ENCODE peak calls at places on chromosomes 6 and 20, in seven cellular contexts. One of them, this sample, is unnamed.

GRCh38 chr6:29941476-29941875 is 856 bp upstream of the HLA-A start:
- DNase-seq in trophoblast cell: no peak
- DNase-seq in mesendoderm: no peak
- DNase-seq in H9: no peak
- DNase-seq in neuronal stem cell: no peak
- DNase-seq in IMR-90: peak
- DNase-seq in H1: no peak
- DNase-seq in this sample: peak

GRCh38 chr20:48697845-48698491 is 129.8 kb downstream of the PREX1 start:
- DNase-seq in H9: no peak
- DNase-seq in trophoblast cell: peak
- DNase-seq in mesendoderm: no peak
- DNase-seq in neuronal stem cell: no peak
- DNase-seq in IMR-90: peak
- DNase-seq in H1: no peak
- DNase-seq in this sample: peak

GRCh38 chr6:134299236-134299635 is 18.7 kb downstream of the SGK1 start:
- DNase-seq in mesendoderm: no peak
- DNase-seq in H9: no peak
- DNase-seq in neuronal stem cell: no peak
- DNase-seq in trophoblast cell: no peak
- DNase-seq in IMR-90: peak
- DNase-seq in H1: no peak
- DNase-seq in this sample: peak

GRCh38 chr6:146909886-146910285 is 294.3 kb upstream of the STXBP5 start:
- DNase-seq in IMR-90: no peak
- DNase-seq in mesendoderm: no peak
- DNase-seq in H1: no peak
- DNase-seq in neuronal stem cell: no peak
- DNase-seq in H9: no peak
- DNase-seq in trophoblast cell: no peak
- DNase-seq in this sample: no peak

GRCh38 chr20:32109392-32110172 is at the start of gene TM9SF4:
- DNase-seq in IMR-90: peak
- DNase-seq in mesendoderm: peak
- DNase-seq in H1: peak
- DNase-seq in neuronal stem cell: peak
- DNase-seq in trophoblast cell: peak
- DNase-seq in H9: peak
- DNase-seq in this sample: peak

GRCh38 chr6:88840806-88841539 is 122.4 kb downstream of the RNGTT start:
- DNase-seq in H9: no peak
- DNase-seq in H1: no peak
- DNase-seq in trophoblast cell: no peak
- DNase-seq in IMR-90: peak
- DNase-seq in mesendoderm: no peak
- DNase-seq in neuronal stem cell: no peak
- DNase-seq in this sample: no peak

GRCh38 chr6:154605207-154605877 is 94.9 kb upstream of the CNKSR3 start:
- DNase-seq in H9: no peak
- DNase-seq in neuronal stem cell: no peak
- DNase-seq in mesendoderm: no peak
- DNase-seq in trophoblast cell: no peak
- DNase-seq in H1: no peak
- DNase-seq in IMR-90: no peak
- DNase-seq in this sample: no peak

GRCh38 chr6:122789078-122789861 is at the start of gene SMPDL3A:
- DNase-seq in mesendoderm: peak
- DNase-seq in H1: peak
- DNase-seq in H9: peak
- DNase-seq in IMR-90: peak
- DNase-seq in neuronal stem cell: peak
- DNase-seq in trophoblast cell: peak
- DNase-seq in this sample: peak

GRCh38 chr20:61844621-61845020 is 221.1 kb downstream of the TAF4 start:
- DNase-seq in H1: no peak
- DNase-seq in H9: no peak
- DNase-seq in IMR-90: no peak
- DNase-seq in trophoblast cell: no peak
- DNase-seq in neuronal stem cell: no peak
- DNase-seq in mesendoderm: no peak
- DNase-seq in this sample: no peak

GRCh38 chr6:33419580-33420492 is at the start of gene SYNGAP1:
- DNase-seq in neuronal stem cell: no peak
- DNase-seq in IMR-90: peak
- DNase-seq in H9: peak
- DNase-seq in mesendoderm: peak
- DNase-seq in trophoblast cell: no peak
- DNase-seq in H1: peak
- DNase-seq in this sample: peak

GRCh38 chr6:105793132-105793531 is 293.0 kb upstream of the PRDM1 start:
- DNase-seq in mesendoderm: peak
- DNase-seq in trophoblast cell: peak
- DNase-seq in neuronal stem cell: no peak
- DNase-seq in H9: no peak
- DNase-seq in IMR-90: no peak
- DNase-seq in H1: no peak
- DNase-seq in this sample: no peak

GRCh38 chr6:9398794-9399373 is 963.5 kb upstream of the SLC35B3 start:
- DNase-seq in H1: no peak
- DNase-seq in neuronal stem cell: no peak
- DNase-seq in IMR-90: no peak
- DNase-seq in mesendoderm: no peak
- DNase-seq in trophoblast cell: no peak
- DNase-seq in H9: no peak
- DNase-seq in this sample: no peak

GRCh38 chr6:75024796-75025195 is 181.1 kb downstream of the COL12A1 start:
- DNase-seq in trophoblast cell: no peak
- DNase-seq in mesendoderm: no peak
- DNase-seq in H9: no peak
- DNase-seq in IMR-90: peak
- DNase-seq in H1: no peak
- DNase-seq in neuronal stem cell: no peak
- DNase-seq in this sample: peak

GRCh38 chr20:17460119-17460518 is 71.1 kb downstream of the BFSP1 start:
- DNase-seq in IMR-90: no peak
- DNase-seq in H9: no peak
- DNase-seq in mesendoderm: no peak
- DNase-seq in neuronal stem cell: no peak
- DNase-seq in H1: peak
- DNase-seq in trophoblast cell: no peak
- DNase-seq in this sample: no peak

GRCh38 chr20:49698477-49698876 is 15.2 kb downstream of the B4GALT5 start:
- DNase-seq in mesendoderm: no peak
- DNase-seq in trophoblast cell: no peak
- DNase-seq in H1: no peak
- DNase-seq in IMR-90: no peak
- DNase-seq in neuronal stem cell: no peak
- DNase-seq in H9: no peak
- DNase-seq in this sample: no peak

GRCh38 chr6:53192590-53193232 is 44.1 kb upstream of the GCM1 start:
- DNase-seq in trophoblast cell: peak
- DNase-seq in neuronal stem cell: peak
- DNase-seq in IMR-90: no peak
- DNase-seq in H1: no peak
- DNase-seq in mesendoderm: peak
- DNase-seq in H9: peak
- DNase-seq in this sample: no peak

GRCh38 chr6:134416501-134417154 is 98.7 kb upstream of the SGK1 start:
- DNase-seq in trophoblast cell: no peak
- DNase-seq in mesendoderm: no peak
- DNase-seq in H1: no peak
- DNase-seq in IMR-90: peak
- DNase-seq in H9: no peak
- DNase-seq in neuronal stem cell: no peak
- DNase-seq in this sample: no peak

GRCh38 chr6:16414205-16414604 is 175.8 kb downstream of the GMPR start:
- DNase-seq in H9: no peak
- DNase-seq in mesendoderm: no peak
- DNase-seq in IMR-90: no peak
- DNase-seq in trophoblast cell: no peak
- DNase-seq in H1: no peak
- DNase-seq in neuronal stem cell: no peak
- DNase-seq in this sample: no peak

GRCh38 chr20:46126440-46127056 is 8.4 kb downstream of the CD40 start:
- DNase-seq in mesendoderm: no peak
- DNase-seq in trophoblast cell: no peak
- DNase-seq in H9: no peak
- DNase-seq in neuronal stem cell: no peak
- DNase-seq in H1: no peak
- DNase-seq in IMR-90: no peak
- DNase-seq in this sample: no peak

GRCh38 chr20:60931691-60932090 is 320.4 kb upstream of the CDH4 start:
- DNase-seq in mesendoderm: no peak
- DNase-seq in trophoblast cell: no peak
- DNase-seq in H9: no peak
- DNase-seq in H1: no peak
- DNase-seq in IMR-90: no peak
- DNase-seq in neuronal stem cell: no peak
- DNase-seq in this sample: no peak

GRCh38 chr6:116631379-116631990 is 15.2 kb downstream of the RSPH4A start:
- DNase-seq in mesendoderm: peak
- DNase-seq in H1: no peak
- DNase-seq in H9: peak
- DNase-seq in neuronal stem cell: no peak
- DNase-seq in IMR-90: no peak
- DNase-seq in trophoblast cell: peak
- DNase-seq in this sample: no peak

GRCh38 chr6:152380993-152381898 is 255.9 kb downstream of the SYNE1 start:
- DNase-seq in H1: no peak
- DNase-seq in IMR-90: peak
- DNase-seq in trophoblast cell: peak
- DNase-seq in neuronal stem cell: peak
- DNase-seq in H9: peak
- DNase-seq in mesendoderm: peak
- DNase-seq in this sample: peak

GRCh38 chr6:94350833-94351232 is 931.5 kb upstream of the EPHA7 start:
- DNase-seq in neuronal stem cell: no peak
- DNase-seq in H1: no peak
- DNase-seq in trophoblast cell: no peak
- DNase-seq in H9: no peak
- DNase-seq in mesendoderm: no peak
- DNase-seq in IMR-90: no peak
- DNase-seq in this sample: no peak

GRCh38 chr6:70391513-70391912 is 21.8 kb upstream of the FAM135A start:
- DNase-seq in H9: no peak
- DNase-seq in mesendoderm: no peak
- DNase-seq in IMR-90: no peak
- DNase-seq in trophoblast cell: no peak
- DNase-seq in H1: no peak
- DNase-seq in neuronal stem cell: no peak
- DNase-seq in this sample: no peak

GRCh38 chr20:59032713-59033059 is 551 bp upstream of the ATP5F1E start:
- DNase-seq in trophoblast cell: peak
- DNase-seq in H1: no peak
- DNase-seq in neuronal stem cell: no peak
- DNase-seq in H9: no peak
- DNase-seq in mesendoderm: peak
- DNase-seq in IMR-90: peak
- DNase-seq in this sample: peak

GRCh38 chr20:63352811-63353221 is 8.3 kb downstream of the CHRNA4 start:
- DNase-seq in H1: no peak
- DNase-seq in neuronal stem cell: no peak
- DNase-seq in mesendoderm: no peak
- DNase-seq in IMR-90: no peak
- DNase-seq in H9: no peak
- DNase-seq in trophoblast cell: no peak
- DNase-seq in this sample: no peak
- H3K4me2 ChIP-seq in H1: peak
- H3K4me2 ChIP-seq in neuronal stem cell: no peak
- H3K4me2 ChIP-seq in mesendoderm: no peak
- H3K4me2 ChIP-seq in IMR-90: no peak
- H3K4me2 ChIP-seq in H9: no peak
- H3K4me2 ChIP-seq in trophoblast cell: no peak
- H3K4me2 ChIP-seq in this sample: no peak

GRCh38 chr6:111870751-111871064 is 2.5 kb downstream of the FYN start:
- DNase-seq in H9: no peak
- DNase-seq in H1: no peak
- DNase-seq in trophoblast cell: no peak
- DNase-seq in mesendoderm: no peak
- DNase-seq in IMR-90: no peak
- DNase-seq in neuronal stem cell: no peak
- DNase-seq in this sample: no peak
- H3K27ac ChIP-seq in H9: no peak
- H3K27ac ChIP-seq in H1: no peak
- H3K27ac ChIP-seq in trophoblast cell: no peak
- H3K27ac ChIP-seq in mesendoderm: no peak
- H3K27ac ChIP-seq in IMR-90: no peak
- H3K27ac ChIP-seq in neuronal stem cell: no peak
- H3K27ac ChIP-seq in this sample: no peak

GRCh38 chr6:167779123-167779992 is 47.4 kb upstream of the AFDN start:
- DNase-seq in H9: no peak
- DNase-seq in trophoblast cell: no peak
- DNase-seq in neuronal stem cell: no peak
- DNase-seq in IMR-90: no peak
- DNase-seq in H1: no peak
- DNase-seq in mesendoderm: no peak
- DNase-seq in this sample: no peak

GRCh38 chr6:167782698-167783517 is 43.8 kb upstream of the AFDN start:
- DNase-seq in mesendoderm: no peak
- DNase-seq in H9: no peak
- DNase-seq in H1: no peak
- DNase-seq in trophoblast cell: no peak
- DNase-seq in IMR-90: no peak
- DNase-seq in neuronal stem cell: no peak
- DNase-seq in this sample: no peak

GRCh38 chr6:167778497-167779122 is 48.1 kb upstream of the AFDN start:
- DNase-seq in mesendoderm: no peak
- DNase-seq in trophoblast cell: peak
- DNase-seq in neuronal stem cell: no peak
- DNase-seq in H1: no peak
- DNase-seq in H9: no peak
- DNase-seq in IMR-90: no peak
- DNase-seq in this sample: no peak

GRCh38 chr6:167781066-167781767 is 45.5 kb upstream of the AFDN start:
- DNase-seq in IMR-90: no peak
- DNase-seq in trophoblast cell: no peak
- DNase-seq in neuronal stem cell: no peak
- DNase-seq in H9: no peak
- DNase-seq in mesendoderm: no peak
- DNase-seq in H1: no peak
- DNase-seq in this sample: no peak

GRCh38 chr6:167779993-167780655 is 46.6 kb upstream of the AFDN start:
- DNase-seq in neuronal stem cell: no peak
- DNase-seq in IMR-90: no peak
- DNase-seq in H1: no peak
- DNase-seq in trophoblast cell: no peak
- DNase-seq in mesendoderm: no peak
- DNase-seq in H9: no peak
- DNase-seq in this sample: no peak
- H2BK120ac ChIP-seq in neuronal stem cell: no peak
- H2BK120ac ChIP-seq in IMR-90: no peak
- H2BK120ac ChIP-seq in H1: no peak
- H2BK120ac ChIP-seq in trophoblast cell: peak
- H2BK120ac ChIP-seq in mesendoderm: no peak
- H2BK120ac ChIP-seq in H9: no peak
- H2BK120ac ChIP-seq in this sample: no peak

DNA sequence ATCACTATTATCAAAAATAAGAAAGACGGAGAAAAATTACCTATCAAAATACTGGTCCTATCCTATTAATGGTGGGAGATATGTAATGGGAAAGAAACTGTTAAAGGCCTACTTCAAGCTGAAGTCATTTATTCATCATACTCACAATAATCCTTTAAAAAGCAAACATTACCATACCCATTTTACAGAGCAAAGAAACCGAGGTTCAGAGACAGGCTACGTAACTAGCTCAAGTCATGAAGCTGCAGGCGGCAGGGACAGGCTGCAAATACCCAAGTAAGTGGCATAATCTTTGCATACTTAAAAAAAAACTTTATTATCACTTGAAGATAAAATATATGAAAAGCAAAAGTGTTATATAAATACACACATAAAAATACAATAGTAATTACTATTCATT is 2.6 kb downstream of the RALGAPA2 start:
- DNase-seq in mesendoderm: no peak
- DNase-seq in neuronal stem cell: no peak
- DNase-seq in IMR-90: no peak
- DNase-seq in trophoblast cell: no peak
- DNase-seq in H9: no peak
- DNase-seq in H1: no peak
- DNase-seq in this sample: no peak
- H3K4me2 ChIP-seq in mesendoderm: no peak
- H3K4me2 ChIP-seq in neuronal stem cell: no peak
- H3K4me2 ChIP-seq in IMR-90: no peak
- H3K4me2 ChIP-seq in trophoblast cell: no peak
- H3K4me2 ChIP-seq in H9: no peak
- H3K4me2 ChIP-seq in H1: no peak
- H3K4me2 ChIP-seq in this sample: no peak

This sample was measured in mesenchymal stem cell.